ENCODE peak calls at places on chromosomes 1 and 21, in five cellular contexts. G, M, D, Z and W are unnamed samples.

GRCh38 chr1:46021046-46021822 is 111.2 kb downstream of the PIK3R3 start:
- DNase-seq in Z (no peak), G (no peak), D (no peak), M (no peak), W (no peak)

GRCh38 chr1:17675681-17676243 is 79.4 kb upstream of the ACTL8 start:
- DNase-seq in D (no peak), Z (no peak), M (no peak), G (no peak), W (no peak)

GRCh38 chr1:47935856-47936255 is 61.3 kb downstream of the TRABD2B start:
- DNase-seq in G (no peak), M (no peak), D (no peak), Z (no peak), W (no peak)

GRCh38 chr1:64082459-64082858 is 121.0 kb upstream of the UBE2U start:
- DNase-seq in D (no peak), Z (peak), G (no peak), M (no peak), W (no peak)

GRCh38 chr1:227285745-227286144 is 32.5 kb downstream of the CDC42BPA start:
- DNase-seq in Z (no peak), M (no peak), D (no peak), G (no peak), W (no peak)

GRCh38 chr1:59133997-59134396 is 162.9 kb upstream of the FGGY start:
- DNase-seq in D (no peak), G (no peak), Z (no peak), M (no peak), W (no peak)

GRCh38 chr1:90154711-90155110 is 159.8 kb downstream of the ZNF326 start:
- DNase-seq in Z (no peak), G (no peak), D (no peak), M (no peak), W (no peak)

GRCh38 chr1:114588196-114588689 is 6.8 kb upstream of the BCAS2 start:
- DNase-seq in D (no peak), M (no peak), Z (no peak), G (no peak), W (no peak)

GRCh38 chr1:155940531-155940992 is 876 bp upstream of the RXFP4 start:
- DNase-seq in M (peak), Z (peak), D (no peak), G (peak), W (no peak)

GRCh38 chr1:156623946-156624813 is 5.0 kb downstream of the HAPLN2 start:
- DNase-seq in G (no peak), D (peak), Z (peak), M (peak), W (no peak)

GRCh38 chr1:68449901-68450300 is at the start of gene RPE65:
- DNase-seq in G (no peak), D (no peak), M (no peak), Z (no peak), W (no peak)

GRCh38 chr1:99735852-99736251 is 30.6 kb downstream of the FRRS1 start:
- DNase-seq in D (no peak), Z (no peak), M (no peak), G (no peak), W (no peak)

GRCh38 chr21:41135715-41136114 is 32.2 kb upstream of the BACE2 start:
- DNase-seq in Z (no peak), D (no peak), M (no peak), G (no peak), W (no peak)

GRCh38 chr1:18109756-18110597 is 2.4 kb downstream of the IGSF21 start:
- DNase-seq in G (no peak), Z (no peak), M (peak), D (peak), W (no peak)

GRCh38 chr1:93603581-93603980 is 78.1 kb downstream of the BCAR3 start:
- DNase-seq in D (no peak), Z (no peak), G (no peak), M (no peak), W (no peak)

GRCh38 chr1:179300112-179300511 is 6.5 kb downstream of the SOAT1 start:
- DNase-seq in Z (no peak), D (no peak), G (no peak), M (no peak), W (no peak)

GRCh38 chr1:77037990-77038389 is 170.7 kb downstream of the ST6GALNAC5 start:
- DNase-seq in M (no peak), D (no peak), G (no peak), Z (no peak), W (no peak)

GRCh38 chr1:87760100-87760499 is 431.4 kb downstream of the LMO4 start:
- DNase-seq in D (no peak), Z (peak), G (no peak), M (no peak), W (no peak)

GRCh38 chr1:9181176-9181906 is 52.4 kb upstream of the GPR157 start:
- DNase-seq in D (peak), G (peak), M (peak), Z (peak), W (peak)

GRCh38 chr21:15552914-15553491 is 176.8 kb upstream of the USP25 start:
- DNase-seq in Z (peak), M (no peak), G (peak), D (peak), W (no peak)

GRCh38 chr1:78153092-78153736 is 107.4 kb downstream of the GIPC2 start:
- DNase-seq in G (no peak), D (no peak), Z (no peak), M (no peak), W (no peak)

GRCh38 chr1:224266105-224266935 is 63.7 kb downstream of the NVL start:
- DNase-seq in G (no peak), M (no peak), D (no peak), Z (no peak), W (no peak)

DNA sequence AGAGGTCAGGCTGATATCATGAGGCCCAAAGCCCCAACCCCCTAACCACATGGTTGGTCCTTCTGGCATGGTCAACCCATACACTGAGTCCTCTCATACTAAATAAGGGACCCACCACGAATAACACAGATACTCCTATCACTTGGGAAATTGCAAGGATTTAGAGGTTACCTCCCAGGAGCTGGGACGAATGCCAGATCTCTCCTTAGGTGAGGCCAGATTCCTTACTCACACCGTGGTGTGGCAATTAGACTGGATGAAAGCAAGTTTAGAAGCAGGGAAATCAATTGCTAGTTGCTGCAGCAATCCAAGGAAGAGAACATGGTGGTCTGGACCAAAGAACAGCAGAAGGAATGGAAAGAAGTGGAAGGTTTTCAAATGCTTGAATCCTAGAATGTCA is 60.1 kb downstream of the IER5 start:
- DNase-seq in M (no peak), G (no peak), D (no peak), Z (no peak), W (no peak)
- TF ChIP-seq RAD21 in M (no peak), G (no peak), D (no peak), Z (no peak), W (no peak)

DNA sequence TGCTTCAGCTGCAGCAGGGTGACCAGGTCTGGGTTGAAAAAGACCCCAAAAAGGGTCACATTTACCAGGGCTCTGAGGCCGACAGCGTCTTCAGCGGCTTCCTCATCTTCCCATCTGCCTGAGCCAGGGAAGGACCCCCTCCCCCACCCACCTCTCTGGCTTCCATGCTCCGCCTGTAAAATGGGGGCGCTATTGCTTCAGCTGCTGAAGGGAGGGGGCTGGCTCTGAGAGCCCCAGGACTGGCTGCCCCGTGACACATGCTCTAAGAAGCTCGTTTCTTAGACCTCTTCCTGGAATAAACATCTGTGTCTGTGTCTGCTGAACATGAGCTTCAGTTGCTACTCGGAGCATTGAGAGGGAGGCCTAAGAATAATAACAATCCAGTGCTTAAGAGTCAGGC is 2.9 kb downstream of the C1QA start:
- DNase-seq in D (no peak), G (no peak), Z (peak), M (no peak), W (no peak)
- H3K4me3 ChIP-seq in D (no peak), G (no peak), Z (no peak), M (no peak), W (no peak)

GRCh38 chr1:243587285-243587684 is 262.8 kb downstream of the AKT3 start:
- DNase-seq in D (no peak), M (no peak), Z (no peak), G (no peak), W (no peak)
- TF ChIP-seq RAD21 in D (no peak), M (no peak), Z (no peak), G (no peak), W (no peak)

DNA sequence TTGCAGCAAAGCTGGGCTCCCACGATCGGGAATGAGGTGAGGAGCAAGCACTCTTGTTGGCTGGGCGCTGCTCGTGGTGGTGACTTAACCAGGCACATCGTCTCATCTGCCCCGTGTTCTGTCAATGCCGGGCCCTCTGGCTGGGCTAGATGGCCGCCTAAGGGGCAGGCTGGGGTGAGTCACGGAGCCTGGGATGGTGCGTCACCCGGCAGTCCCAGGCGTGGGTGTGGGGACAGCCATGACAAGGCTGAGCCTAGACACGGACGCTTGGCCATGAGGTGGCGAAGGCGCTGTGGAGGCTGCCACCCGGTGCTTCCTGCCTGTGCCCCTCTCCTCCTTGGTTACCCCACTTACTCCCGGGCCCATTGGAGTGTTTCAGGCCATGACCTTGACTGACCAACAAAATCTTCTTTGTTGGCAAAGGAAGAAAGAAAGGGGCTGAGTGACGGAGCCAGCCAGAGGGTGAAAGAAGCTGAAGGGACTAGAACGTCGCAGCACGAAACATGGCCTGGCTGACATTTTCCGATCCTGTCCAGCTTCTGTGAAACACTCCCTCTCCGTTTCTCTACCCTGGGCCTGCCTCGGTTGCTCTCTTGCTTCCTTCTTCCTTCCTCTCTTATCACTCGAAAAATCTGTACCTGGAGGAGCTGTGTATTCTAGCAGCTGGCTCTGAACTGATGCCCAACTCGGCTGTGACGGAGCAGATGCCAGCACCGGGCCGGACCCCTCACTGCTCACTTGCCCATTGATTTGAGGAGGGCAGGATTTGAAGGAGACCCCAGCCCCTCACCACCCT is 596 bp downstream of the CD247 start:
- DNase-seq in G (no peak), M (no peak), D (no peak), Z (no peak), W (no peak)
- H3K4me3 ChIP-seq in G (no peak), M (no peak), D (no peak), Z (no peak), W (no peak)

DNA sequence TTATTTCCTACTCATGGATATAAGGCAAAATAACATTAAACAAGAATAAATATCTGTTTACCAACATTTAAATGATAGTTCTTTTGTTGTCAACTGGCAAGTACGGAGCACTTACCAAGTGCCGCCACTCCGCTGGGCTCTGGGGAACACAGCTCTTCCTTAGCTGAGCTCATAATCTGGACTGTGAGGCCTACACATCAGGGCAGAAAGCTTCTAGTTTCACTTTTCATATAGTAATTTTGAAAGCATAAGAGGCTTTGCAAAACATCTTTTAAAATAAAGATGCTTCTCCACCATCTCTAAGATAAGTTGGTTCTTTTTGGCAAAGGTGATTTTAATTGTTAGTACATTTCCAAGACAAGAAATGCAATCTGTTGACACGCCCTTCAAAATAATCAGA is 239.6 kb upstream of the C1orf105 start:
- DNase-seq in D (no peak), G (no peak), M (no peak), Z (peak), W (no peak)
- TF ChIP-seq RAD21 in D (no peak), G (no peak), M (no peak), Z (no peak), W (no peak)

GRCh38 chr1:244271909-244272308 is 179.8 kb downstream of the ADSS2 start:
- DNase-seq in Z (no peak), M (no peak), G (no peak), D (no peak), W (no peak)

GRCh38 chr1:244276646-244277045 is 175.1 kb downstream of the ADSS2 start:
- DNase-seq in D (no peak), G (no peak), Z (no peak), M (no peak), W (no peak)

GRCh38 chr1:244272471-244273261 is 179.0 kb downstream of the ADSS2 start:
- DNase-seq in M (peak), G (peak), D (peak), Z (peak), W (peak)

GRCh38 chr1:244273262-244273844 is 178.4 kb downstream of the ADSS2 start:
- DNase-seq in D (no peak), Z (no peak), G (no peak), M (no peak), W (no peak)

DNA sequence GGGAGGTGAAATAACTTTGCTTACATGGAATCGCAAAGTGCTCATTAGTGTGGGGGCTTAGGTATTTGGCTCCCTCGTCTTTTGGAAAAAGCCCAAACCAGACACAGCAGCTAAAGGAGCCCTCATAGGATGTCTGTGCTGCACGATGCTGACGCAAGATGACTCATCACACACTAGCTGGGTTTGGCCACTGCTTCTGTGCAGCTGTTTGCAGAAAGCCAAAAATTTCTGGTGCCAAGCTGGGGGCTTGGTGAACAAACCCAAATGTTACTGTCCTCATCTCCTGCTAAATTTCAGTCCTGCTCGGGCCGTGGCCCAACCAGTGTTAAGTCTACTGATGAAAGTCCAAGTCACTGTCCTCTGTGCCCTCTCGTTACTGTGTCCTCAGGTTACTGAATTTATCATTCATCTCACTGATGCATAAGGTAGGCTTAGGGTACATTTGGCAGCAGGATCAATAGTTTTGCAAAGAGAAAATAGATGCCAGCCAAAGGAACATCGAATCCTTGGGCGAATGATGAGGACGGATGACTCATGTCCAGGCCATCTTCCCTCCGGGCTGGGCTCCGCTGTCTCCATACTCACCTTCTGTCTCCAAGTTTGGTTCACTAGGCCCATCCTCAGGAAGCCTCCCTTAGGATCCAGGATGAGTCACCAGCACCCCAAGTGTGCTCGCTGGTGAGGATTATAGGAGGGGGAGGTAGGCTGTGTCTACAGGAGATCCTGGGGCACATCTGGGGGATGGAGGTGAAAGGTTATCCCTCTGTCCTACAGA is 177.7 kb downstream of the ADSS2 start:
- DNase-seq in D (peak), M (no peak), Z (peak), G (no peak), W (peak)
- H3K4me3 ChIP-seq in D (peak), M (peak), Z (peak), G (no peak), W (no peak)

DNA sequence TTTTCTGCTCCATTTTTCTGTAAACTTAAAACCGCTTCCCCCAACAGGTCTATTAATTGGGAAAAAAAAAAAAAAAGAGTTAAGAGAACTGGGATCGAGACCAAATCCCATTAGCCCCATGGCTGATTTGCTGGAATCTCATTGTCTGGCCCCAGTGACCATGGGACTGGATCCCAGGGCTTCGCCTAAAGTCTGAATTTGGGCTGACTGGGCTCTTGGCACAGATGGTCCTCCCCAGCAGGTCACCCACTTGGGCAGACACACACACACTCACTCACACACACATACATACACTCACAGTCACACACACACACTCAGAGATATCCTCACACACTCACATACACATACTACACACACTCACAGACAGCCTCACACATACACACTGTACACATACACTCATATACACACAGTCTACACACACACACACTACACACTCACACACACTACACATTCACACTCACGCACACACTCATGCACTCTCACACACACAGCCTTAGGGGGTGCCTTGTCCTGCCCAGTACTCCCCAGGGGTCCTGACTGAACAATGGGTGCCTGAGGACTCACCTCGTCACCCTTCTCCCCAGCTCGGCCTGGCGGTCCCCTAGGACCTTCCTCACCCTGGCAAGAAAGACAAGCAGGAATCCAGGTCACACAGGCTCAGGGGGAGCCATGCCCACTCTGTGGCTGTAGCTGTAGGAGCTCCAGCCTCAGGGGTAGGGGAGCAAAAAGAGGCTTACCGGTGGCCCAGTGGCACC is 7.5 kb downstream of the COL9A2 start:
- DNase-seq in Z (no peak), M (no peak), G (no peak), D (no peak), W (no peak)
- TF ChIP-seq RAD21 in Z (no peak), M (no peak), G (no peak), D (no peak), W (no peak)